ENCODE peak calls at places on chromosomes 4 and X, in ten cellular contexts. D is A549, P is ovary, E is stomach, R is suprapubic skin, L is breast epithelium, F is K562, J is heart left ventricle, U is lower leg skin, G is body of pancreas. I is an unnamed sample.

GRCh38 chrX:40108959-40109287 is 11.2 kb upstream of the BCOR start:
- DNase-seq in L (peak; percentile 70), P (peak; percentile 82), R (no peak), E (peak; percentile 82), G (peak; percentile 82), F (peak; percentile 85), U (peak; percentile 95), J (peak; percentile 84), D (peak; percentile 62), I (no peak)

GRCh38 chr4:112058433-112058832 is 86.8 kb upstream of the FAM241A start:
- DNase-seq in U (no peak), G (no peak), E (no peak), J (no peak), D (no peak), L (no peak), R (no peak), F (no peak), P (no peak), I (no peak)

GRCh38 chr4:6539009-6539764 is 35.8 kb upstream of the MAN2B2 start:
- DNase-seq in G (no peak), F (no peak), U (no peak), P (no peak), J (no peak), L (no peak), D (no peak), E (no peak), R (no peak), I (no peak)

GRCh38 chr4:95833652-95834276 is 6.1 kb upstream of the PDHA2 start:
- DNase-seq in P (no peak), R (no peak), E (no peak), J (no peak), F (no peak), G (no peak), D (no peak), L (no peak), U (no peak), I (no peak)

GRCh38 chr4:176927664-176928063 is 134.9 kb upstream of the VEGFC start:
- DNase-seq in U (no peak), R (no peak), P (no peak), L (no peak), E (no peak), F (no peak), J (no peak), D (no peak), G (no peak), I (no peak)

GRCh38 chr4:36281384-36282106 is at the start of gene DTHD1:
- DNase-seq in G (no peak), F (no peak), R (no peak), P (no peak), E (no peak), J (no peak), D (no peak), L (no peak), U (no peak), I (no peak)

GRCh38 chr4:140174535-140174934 is 20.6 kb upstream of the MAML3 start:
- DNase-seq in J (no peak), R (no peak), U (no peak), D (no peak), G (no peak), P (no peak), L (no peak), F (no peak), E (no peak), I (no peak)

GRCh38 chr4:70269674-70270073 is 27.3 kb downstream of the CSN3 start:
- DNase-seq in F (no peak), G (no peak), U (no peak), E (no peak), R (no peak), P (no peak), D (no peak), L (no peak), J (no peak), I (no peak)

GRCh38 chr4:113435893-113436292 is 325.6 kb downstream of the CAMK2D start:
- DNase-seq in J (peak; percentile 66), G (no peak), P (peak; percentile 49), L (no peak), R (no peak), D (no peak), F (no peak), U (peak; percentile 85), E (no peak), I (no peak)

GRCh38 chrX:149628768-149629167 is 2.8 kb downstream of the TMEM185A start:
- DNase-seq in F (no peak), D (no peak), L (no peak), G (no peak), R (no peak), E (no peak), P (no peak), U (no peak), J (no peak), I (no peak)

GRCh38 chr4:121692261-121692660 is 4.5 kb downstream of the ANXA5 start:
- DNase-seq in F (no peak), E (no peak), G (no peak), P (no peak), L (no peak), D (no peak), U (no peak), J (no peak), R (no peak), I (no peak)

GRCh38 chr4:1983846-1984405 is 24.8 kb downstream of the NELFA start:
- DNase-seq in P (peak; percentile 50), F (no peak), J (peak; percentile 73), R (peak; percentile 78), E (no peak), L (no peak), D (no peak), U (no peak), G (no peak), I (no peak)

GRCh38 chrX:72572248-72573157 is at the start of gene HDAC8:
- DNase-seq in G (peak; percentile 66), D (peak; percentile 48), U (peak; percentile 90), P (peak; percentile 66), R (peak; percentile 77), E (peak; percentile 61), F (peak; percentile 79), J (peak; percentile 74), L (peak; percentile 54), I (peak; percentile 28)

DNA sequence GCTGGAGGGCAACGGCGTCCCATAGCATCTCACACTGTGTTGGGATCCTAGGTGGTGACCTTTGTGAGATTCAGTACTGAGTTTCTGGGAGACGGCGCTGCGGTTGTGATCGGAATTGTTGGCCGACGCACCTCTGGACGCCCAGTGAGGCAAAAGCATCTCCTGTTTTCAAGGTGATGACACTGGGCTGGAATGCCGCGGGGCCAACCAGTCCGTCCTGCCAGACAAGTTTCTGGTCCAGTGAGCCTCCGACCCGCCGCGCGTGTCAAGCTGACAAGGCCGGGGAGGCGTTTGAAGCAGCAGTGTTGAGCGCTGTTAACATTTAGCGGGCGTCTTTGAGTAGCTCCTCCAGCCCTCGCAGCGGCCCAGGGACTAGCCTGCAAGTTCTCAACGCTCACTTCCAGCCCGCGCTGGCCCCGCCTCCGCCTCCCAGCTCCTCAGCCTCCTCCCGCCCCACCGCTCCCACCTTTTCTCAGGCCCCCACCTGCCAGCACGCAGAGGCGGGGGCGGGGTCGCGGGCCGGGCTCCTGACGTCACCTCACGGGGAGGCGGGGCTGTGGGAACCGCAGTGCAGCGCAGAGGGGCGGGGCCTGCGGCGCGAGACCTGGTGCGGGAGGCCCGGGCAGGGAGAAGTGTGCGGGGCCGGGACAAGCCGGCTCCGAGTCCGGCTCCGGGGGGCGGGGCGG is 482 bp upstream of the CDS1 start:
- DNase-seq in J (peak; percentile 84), G (peak; percentile 98), D (peak; percentile 68), E (peak; percentile 97), F (peak; percentile 91), U (peak; percentile 98), P (peak; percentile 98), R (peak; percentile 93), L (peak; percentile 95), I (no peak)
- TF ChIP-seq POLR2A in J (no peak), G (peak; percentile 83), D (no peak), E (no peak), F (no peak), U (no peak), P (peak; percentile 69), R (no peak), L (no peak), I (no peak)

DNA sequence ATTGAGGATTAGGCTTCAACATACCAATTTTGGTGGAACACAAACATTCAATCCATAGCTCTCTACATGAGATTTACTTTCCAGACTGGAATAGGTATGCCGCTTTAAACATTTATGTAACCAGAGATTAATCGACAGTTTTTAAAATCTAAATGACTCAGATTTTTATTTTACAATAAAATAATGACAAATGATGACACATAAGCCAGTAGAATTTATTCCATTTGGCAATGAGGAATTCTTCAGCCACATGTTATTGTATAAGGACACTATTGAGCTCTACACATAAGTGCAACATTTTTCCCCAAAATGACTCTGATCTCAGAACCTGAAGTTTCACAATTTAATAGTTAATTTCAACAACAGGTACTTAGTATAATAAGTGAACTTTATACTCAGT is 227.0 kb upstream of the PRPS2 start:
- DNase-seq in D (no peak), J (no peak), P (no peak), E (no peak), R (no peak), L (no peak), U (no peak), G (no peak), F (no peak), I (no peak)
- TF ChIP-seq POLR2A in D (no peak), J (no peak), P (no peak), E (no peak), R (no peak), L (no peak), U (no peak), G (no peak), F (no peak), I (no peak)

DNA sequence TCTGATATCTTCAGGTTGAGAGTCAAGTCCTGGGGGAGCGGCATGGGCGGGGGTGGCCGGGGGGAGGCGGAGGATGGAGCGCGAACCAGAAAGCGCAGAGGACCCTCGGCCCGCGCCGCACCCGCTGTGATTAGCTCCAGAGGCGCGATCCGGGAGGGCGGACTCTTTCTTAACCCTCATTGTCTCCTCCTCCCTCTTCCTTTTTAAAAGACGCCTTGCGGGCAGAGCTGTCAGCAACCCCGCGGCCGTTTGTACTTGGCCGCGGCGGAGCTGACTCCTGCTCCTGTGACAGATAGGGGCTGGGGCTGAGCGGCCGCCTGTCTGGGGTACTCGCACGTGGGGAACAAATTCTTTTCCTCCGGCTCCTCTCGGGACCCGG is at the start of gene SHISA3:
- DNase-seq in J (no peak), F (no peak), P (no peak), D (peak; percentile 4), E (no peak), U (no peak), L (no peak), G (no peak), R (no peak), I (peak; percentile 25)
- TF ChIP-seq POLR2A in J (no peak), F (no peak), P (no peak), D (no peak), E (no peak), U (no peak), L (no peak), G (no peak), R (no peak), I (no peak)

DNA sequence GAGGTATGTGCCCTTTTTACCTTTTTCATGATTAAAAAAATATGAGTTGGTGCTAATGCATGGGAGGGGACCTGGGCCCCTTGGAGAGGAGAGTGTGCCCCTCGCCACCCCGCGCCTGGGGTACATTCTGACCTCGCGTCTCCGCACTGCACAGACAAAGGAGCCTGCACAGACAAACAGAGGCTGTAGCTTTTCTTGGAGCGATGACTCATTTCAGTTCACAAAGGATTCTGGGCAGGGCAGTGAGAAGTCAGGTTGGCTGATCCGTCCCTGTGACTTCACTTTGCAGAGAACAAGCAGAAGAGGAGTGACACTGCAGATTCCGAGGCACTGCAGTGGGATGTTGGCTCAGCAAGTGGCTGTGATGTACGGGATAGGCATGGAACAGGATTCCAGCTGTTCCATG is 82.9 kb downstream of the STOX2 start:
- DNase-seq in U (no peak), G (peak; percentile 27), E (peak; percentile 68), P (peak; percentile 58), R (no peak), F (peak; percentile 64), D (peak; percentile 76), J (peak; percentile 88), L (peak; percentile 65), I (no peak)
- TF ChIP-seq POLR2A in U (no peak), G (peak; percentile 3), E (no peak), P (no peak), R (no peak), F (no peak), D (peak; percentile 81), J (no peak), L (no peak), I (no peak)